ENCODE peak calls at places on chromosomes 5 and 9, in eight cellular contexts. J is pons; M is tibial artery; K is activated T-cell treated with anti-CD3 and anti-CD28 coated beads, Interleukin-2, amount 50 U/mL, for 24 hours; D is upper lobe of right lung; R is Kasumi-1; H is osteocyte; C is GM12878. P is an unnamed sample.

GRCh38 chr5:115267617-115268016 is 4.9 kb upstream of the PGGT1B start:
- DNase-seq in R (no peak), M (no peak), J (no peak), D (no peak), H (no peak), K (no peak), C (no peak), P (no peak)

GRCh38 chr5:41268894-41269293 is 55.6 kb upstream of the C6 start:
- DNase-seq in R (no peak), K (no peak), C (no peak), J (no peak), M (no peak), D (no peak), H (no peak), P (no peak)

GRCh38 chr5:110644357-110644756 is 82.1 kb downstream of the TMEM232 start:
- DNase-seq in M (no peak), J (no peak), K (no peak), C (no peak), H (no peak), D (no peak), R (no peak), P (no peak)

GRCh38 chr5:61048534-61048933 is 103.5 kb downstream of the NDUFAF2 start:
- DNase-seq in J (no peak), R (no peak), C (no peak), M (no peak), H (no peak), K (no peak), D (no peak), P (no peak)

GRCh38 chr5:76861616-76862015 is 11.8 kb downstream of the S100Z start:
- DNase-seq in K (no peak), H (no peak), C (no peak), D (no peak), J (no peak), M (no peak), R (no peak), P (no peak)

GRCh38 chr5:147479949-147480348 is 29.9 kb downstream of the DPYSL3 start:
- DNase-seq in C (no peak), K (no peak), M (no peak), H (no peak), J (no peak), R (no peak), D (no peak), P (no peak)

GRCh38 chr5:76082790-76083554 is at the start of gene SV2C:
- DNase-seq in J (no peak), K (peak; percentile 60), M (no peak), R (peak; percentile 22), D (peak; percentile 66), H (no peak), C (no peak), P (no peak)

GRCh38 chr5:158286827-158287226 is 427.9 kb upstream of the CLINT1 start:
- DNase-seq in M (no peak), H (no peak), J (no peak), R (no peak), C (no peak), K (no peak), D (no peak), P (peak; percentile 27)

GRCh38 chr9:135864447-135865049 is 42.8 kb downstream of the CAMSAP1 start:
- DNase-seq in C (no peak), H (peak; percentile 88), D (no peak), R (peak; percentile 68), J (peak; percentile 61), M (peak; percentile 71), K (peak; percentile 85), P (peak; percentile 66)

GRCh38 chr9:135928731-135929655 is 21.6 kb upstream of the CAMSAP1 start:
- DNase-seq in D (no peak), H (no peak), R (no peak), M (no peak), J (no peak), C (no peak), K (no peak), P (no peak)

GRCh38 chr9:20023237-20023928 is 234.5 kb upstream of the SLC24A2 start:
- DNase-seq in H (no peak), J (no peak), R (no peak), D (no peak), K (no peak), C (no peak), M (no peak), P (no peak)

P was measured in NAMALWA.